ENCODE peak calls at places on chromosomes 5 and 9, in seven cellular contexts. One of them, this sample, is unnamed.

GRCh38 chr9:135901036-135901758 is 6.1 kb downstream of the CAMSAP1 start:
- DNase-seq in AML-193: no peak
- DNase-seq in psoas muscle: no peak
- DNase-seq in tibial nerve: no peak
- DNase-seq in activated CD8-positive, alpha-beta T cell treated with anti-CD3 and anti-CD28 coated beads, Interleukin-2, amount 10 ng/mL, durations not matched to agents 7 days and 5 days: no peak
- DNase-seq in Ammon's horn: no peak
- DNase-seq in fibroblast of mammary gland: no peak
- DNase-seq in this sample: no peak

GRCh38 chr5:133499896-133500295 is 112.4 kb downstream of the FSTL4 start:
- DNase-seq in psoas muscle: no peak
- DNase-seq in AML-193: no peak
- DNase-seq in fibroblast of mammary gland: no peak
- DNase-seq in Ammon's horn: no peak
- DNase-seq in activated CD8-positive, alpha-beta T cell treated with anti-CD3 and anti-CD28 coated beads, Interleukin-2, amount 10 ng/mL, durations not matched to agents 7 days and 5 days: no peak
- DNase-seq in tibial nerve: no peak
- DNase-seq in this sample: no peak

GRCh38 chr9:70061776-70062175 is 18.1 kb downstream of the MAMDC2 start:
- DNase-seq in fibroblast of mammary gland: peak
- DNase-seq in AML-193: no peak
- DNase-seq in psoas muscle: no peak
- DNase-seq in tibial nerve: no peak
- DNase-seq in Ammon's horn: no peak
- DNase-seq in activated CD8-positive, alpha-beta T cell treated with anti-CD3 and anti-CD28 coated beads, Interleukin-2, amount 10 ng/mL, durations not matched to agents 7 days and 5 days: no peak
- DNase-seq in this sample: no peak

GRCh38 chr9:134913713-134914500 is 3.8 kb downstream of the FCN1 start:
- DNase-seq in fibroblast of mammary gland: no peak
- DNase-seq in psoas muscle: no peak
- DNase-seq in tibial nerve: no peak
- DNase-seq in AML-193: no peak
- DNase-seq in Ammon's horn: no peak
- DNase-seq in activated CD8-positive, alpha-beta T cell treated with anti-CD3 and anti-CD28 coated beads, Interleukin-2, amount 10 ng/mL, durations not matched to agents 7 days and 5 days: no peak
- DNase-seq in this sample: no peak

GRCh38 chr9:134759001-134759607 is 117.5 kb downstream of the COL5A1 start:
- DNase-seq in tibial nerve: no peak
- DNase-seq in activated CD8-positive, alpha-beta T cell treated with anti-CD3 and anti-CD28 coated beads, Interleukin-2, amount 10 ng/mL, durations not matched to agents 7 days and 5 days: no peak
- DNase-seq in Ammon's horn: no peak
- DNase-seq in fibroblast of mammary gland: no peak
- DNase-seq in psoas muscle: no peak
- DNase-seq in AML-193: no peak
- DNase-seq in this sample: peak

GRCh38 chr5:180160215-180160614 is 48.8 kb downstream of the RASGEF1C start:
- DNase-seq in activated CD8-positive, alpha-beta T cell treated with anti-CD3 and anti-CD28 coated beads, Interleukin-2, amount 10 ng/mL, durations not matched to agents 7 days and 5 days: no peak
- DNase-seq in psoas muscle: no peak
- DNase-seq in tibial nerve: no peak
- DNase-seq in Ammon's horn: no peak
- DNase-seq in fibroblast of mammary gland: no peak
- DNase-seq in AML-193: no peak
- DNase-seq in this sample: no peak

GRCh38 chr9:116543731-116544400 is 143.2 kb upstream of the TRIM32 start:
- DNase-seq in activated CD8-positive, alpha-beta T cell treated with anti-CD3 and anti-CD28 coated beads, Interleukin-2, amount 10 ng/mL, durations not matched to agents 7 days and 5 days: no peak
- DNase-seq in tibial nerve: no peak
- DNase-seq in psoas muscle: peak
- DNase-seq in AML-193: no peak
- DNase-seq in Ammon's horn: no peak
- DNase-seq in fibroblast of mammary gland: peak
- DNase-seq in this sample: peak

GRCh38 chr5:75707911-75708509 is 9.2 kb downstream of the POC5 start:
- DNase-seq in activated CD8-positive, alpha-beta T cell treated with anti-CD3 and anti-CD28 coated beads, Interleukin-2, amount 10 ng/mL, durations not matched to agents 7 days and 5 days: no peak
- DNase-seq in tibial nerve: no peak
- DNase-seq in psoas muscle: no peak
- DNase-seq in Ammon's horn: no peak
- DNase-seq in AML-193: no peak
- DNase-seq in fibroblast of mammary gland: peak
- DNase-seq in this sample: no peak

GRCh38 chr5:110651507-110651906 is 75.0 kb downstream of the TMEM232 start:
- DNase-seq in tibial nerve: no peak
- DNase-seq in fibroblast of mammary gland: no peak
- DNase-seq in activated CD8-positive, alpha-beta T cell treated with anti-CD3 and anti-CD28 coated beads, Interleukin-2, amount 10 ng/mL, durations not matched to agents 7 days and 5 days: no peak
- DNase-seq in psoas muscle: no peak
- DNase-seq in AML-193: no peak
- DNase-seq in Ammon's horn: no peak
- DNase-seq in this sample: peak

GRCh38 chr9:22147818-22148573 is 138.9 kb upstream of the CDKN2B start:
- DNase-seq in AML-193: no peak
- DNase-seq in psoas muscle: no peak
- DNase-seq in fibroblast of mammary gland: peak
- DNase-seq in activated CD8-positive, alpha-beta T cell treated with anti-CD3 and anti-CD28 coated beads, Interleukin-2, amount 10 ng/mL, durations not matched to agents 7 days and 5 days: peak
- DNase-seq in Ammon's horn: no peak
- DNase-seq in tibial nerve: no peak
- DNase-seq in this sample: peak

GRCh38 chr5:119166026-119166425 is 95.1 kb downstream of the DMXL1 start:
- DNase-seq in fibroblast of mammary gland: no peak
- DNase-seq in psoas muscle: no peak
- DNase-seq in Ammon's horn: no peak
- DNase-seq in tibial nerve: no peak
- DNase-seq in activated CD8-positive, alpha-beta T cell treated with anti-CD3 and anti-CD28 coated beads, Interleukin-2, amount 10 ng/mL, durations not matched to agents 7 days and 5 days: no peak
- DNase-seq in AML-193: no peak
- DNase-seq in this sample: no peak

GRCh38 chr5:171484460-171484899 is 65.0 kb downstream of the FGF18 start:
- DNase-seq in AML-193: no peak
- DNase-seq in fibroblast of mammary gland: peak
- DNase-seq in psoas muscle: peak
- DNase-seq in Ammon's horn: no peak
- DNase-seq in tibial nerve: no peak
- DNase-seq in activated CD8-positive, alpha-beta T cell treated with anti-CD3 and anti-CD28 coated beads, Interleukin-2, amount 10 ng/mL, durations not matched to agents 7 days and 5 days: peak
- DNase-seq in this sample: peak

GRCh38 chr5:122367445-122367844 is 55.4 kb downstream of the SNCAIP start:
- DNase-seq in AML-193: no peak
- DNase-seq in activated CD8-positive, alpha-beta T cell treated with anti-CD3 and anti-CD28 coated beads, Interleukin-2, amount 10 ng/mL, durations not matched to agents 7 days and 5 days: no peak
- DNase-seq in psoas muscle: no peak
- DNase-seq in Ammon's horn: no peak
- DNase-seq in fibroblast of mammary gland: no peak
- DNase-seq in tibial nerve: no peak
- DNase-seq in this sample: no peak

GRCh38 chr5:10695055-10695649 is 65.9 kb downstream of the DAP start:
- DNase-seq in tibial nerve: peak
- DNase-seq in Ammon's horn: peak
- DNase-seq in fibroblast of mammary gland: peak
- DNase-seq in activated CD8-positive, alpha-beta T cell treated with anti-CD3 and anti-CD28 coated beads, Interleukin-2, amount 10 ng/mL, durations not matched to agents 7 days and 5 days: no peak
- DNase-seq in psoas muscle: peak
- DNase-seq in AML-193: no peak
- DNase-seq in this sample: peak

GRCh38 chr5:96927008-96927407 is 8.9 kb upstream of the LNPEP start:
- DNase-seq in tibial nerve: no peak
- DNase-seq in Ammon's horn: no peak
- DNase-seq in psoas muscle: no peak
- DNase-seq in AML-193: no peak
- DNase-seq in activated CD8-positive, alpha-beta T cell treated with anti-CD3 and anti-CD28 coated beads, Interleukin-2, amount 10 ng/mL, durations not matched to agents 7 days and 5 days: no peak
- DNase-seq in fibroblast of mammary gland: peak
- DNase-seq in this sample: peak

GRCh38 chr5:64769856-64770255 is 1.1 kb downstream of the CWC27 start:
- DNase-seq in AML-193: no peak
- DNase-seq in tibial nerve: no peak
- DNase-seq in psoas muscle: no peak
- DNase-seq in activated CD8-positive, alpha-beta T cell treated with anti-CD3 and anti-CD28 coated beads, Interleukin-2, amount 10 ng/mL, durations not matched to agents 7 days and 5 days: no peak
- DNase-seq in Ammon's horn: no peak
- DNase-seq in fibroblast of mammary gland: no peak
- DNase-seq in this sample: no peak

GRCh38 chr9:76916231-76916630 is 10.3 kb upstream of the PRUNE2 start:
- DNase-seq in AML-193: no peak
- DNase-seq in tibial nerve: no peak
- DNase-seq in fibroblast of mammary gland: no peak
- DNase-seq in activated CD8-positive, alpha-beta T cell treated with anti-CD3 and anti-CD28 coated beads, Interleukin-2, amount 10 ng/mL, durations not matched to agents 7 days and 5 days: no peak
- DNase-seq in Ammon's horn: no peak
- DNase-seq in psoas muscle: no peak
- DNase-seq in this sample: no peak

GRCh38 chr9:20707708-20708107 is 23.6 kb downstream of the FOCAD start:
- DNase-seq in fibroblast of mammary gland: no peak
- DNase-seq in AML-193: no peak
- DNase-seq in activated CD8-positive, alpha-beta T cell treated with anti-CD3 and anti-CD28 coated beads, Interleukin-2, amount 10 ng/mL, durations not matched to agents 7 days and 5 days: no peak
- DNase-seq in psoas muscle: no peak
- DNase-seq in tibial nerve: no peak
- DNase-seq in Ammon's horn: no peak
- DNase-seq in this sample: no peak

GRCh38 chr9:112554516-112554915 is 67.9 kb downstream of the KIAA1958 start:
- DNase-seq in psoas muscle: no peak
- DNase-seq in activated CD8-positive, alpha-beta T cell treated with anti-CD3 and anti-CD28 coated beads, Interleukin-2, amount 10 ng/mL, durations not matched to agents 7 days and 5 days: no peak
- DNase-seq in AML-193: no peak
- DNase-seq in tibial nerve: no peak
- DNase-seq in Ammon's horn: no peak
- DNase-seq in fibroblast of mammary gland: peak
- DNase-seq in this sample: peak

GRCh38 chr9:97468658-97469448 is 32.6 kb upstream of the TMOD1 start:
- DNase-seq in psoas muscle: peak
- DNase-seq in Ammon's horn: peak
- DNase-seq in fibroblast of mammary gland: peak
- DNase-seq in tibial nerve: peak
- DNase-seq in activated CD8-positive, alpha-beta T cell treated with anti-CD3 and anti-CD28 coated beads, Interleukin-2, amount 10 ng/mL, durations not matched to agents 7 days and 5 days: peak
- DNase-seq in AML-193: peak
- DNase-seq in this sample: peak

GRCh38 chr5:173324115-173325001 is 3.9 kb downstream of the STC2 start:
- DNase-seq in Ammon's horn: peak
- DNase-seq in activated CD8-positive, alpha-beta T cell treated with anti-CD3 and anti-CD28 coated beads, Interleukin-2, amount 10 ng/mL, durations not matched to agents 7 days and 5 days: no peak
- DNase-seq in fibroblast of mammary gland: peak
- DNase-seq in tibial nerve: no peak
- DNase-seq in psoas muscle: peak
- DNase-seq in AML-193: peak
- DNase-seq in this sample: peak

GRCh38 chr9:134517069-134517680 is 124.4 kb upstream of the COL5A1 start:
- DNase-seq in fibroblast of mammary gland: no peak
- DNase-seq in AML-193: no peak
- DNase-seq in activated CD8-positive, alpha-beta T cell treated with anti-CD3 and anti-CD28 coated beads, Interleukin-2, amount 10 ng/mL, durations not matched to agents 7 days and 5 days: no peak
- DNase-seq in psoas muscle: no peak
- DNase-seq in tibial nerve: no peak
- DNase-seq in Ammon's horn: no peak
- DNase-seq in this sample: no peak

GRCh38 chr5:90983748-90984147 is 399.4 kb downstream of the ARRDC3 start:
- DNase-seq in Ammon's horn: no peak
- DNase-seq in psoas muscle: no peak
- DNase-seq in tibial nerve: no peak
- DNase-seq in activated CD8-positive, alpha-beta T cell treated with anti-CD3 and anti-CD28 coated beads, Interleukin-2, amount 10 ng/mL, durations not matched to agents 7 days and 5 days: no peak
- DNase-seq in fibroblast of mammary gland: no peak
- DNase-seq in AML-193: no peak
- DNase-seq in this sample: peak

GRCh38 chr9:93057024-93057702 is 1.3 kb upstream of the SUSD3 start:
- DNase-seq in Ammon's horn: no peak
- DNase-seq in tibial nerve: no peak
- DNase-seq in psoas muscle: no peak
- DNase-seq in activated CD8-positive, alpha-beta T cell treated with anti-CD3 and anti-CD28 coated beads, Interleukin-2, amount 10 ng/mL, durations not matched to agents 7 days and 5 days: no peak
- DNase-seq in fibroblast of mammary gland: no peak
- DNase-seq in AML-193: no peak
- DNase-seq in this sample: no peak

GRCh38 chr9:93031629-93032431 is 26.7 kb upstream of the SUSD3 start:
- DNase-seq in tibial nerve: no peak
- DNase-seq in AML-193: no peak
- DNase-seq in activated CD8-positive, alpha-beta T cell treated with anti-CD3 and anti-CD28 coated beads, Interleukin-2, amount 10 ng/mL, durations not matched to agents 7 days and 5 days: no peak
- DNase-seq in Ammon's horn: peak
- DNase-seq in psoas muscle: no peak
- DNase-seq in fibroblast of mammary gland: peak
- DNase-seq in this sample: no peak

GRCh38 chr5:126780165-126780827 is 3.4 kb downstream of the LMNB1 start:
- DNase-seq in activated CD8-positive, alpha-beta T cell treated with anti-CD3 and anti-CD28 coated beads, Interleukin-2, amount 10 ng/mL, durations not matched to agents 7 days and 5 days: peak
- DNase-seq in psoas muscle: no peak
- DNase-seq in AML-193: peak
- DNase-seq in fibroblast of mammary gland: peak
- DNase-seq in tibial nerve: no peak
- DNase-seq in Ammon's horn: peak
- DNase-seq in this sample: peak

GRCh38 chr5:77180167-77181081 is 30.1 kb upstream of the PDE8B start:
- DNase-seq in AML-193: no peak
- DNase-seq in Ammon's horn: no peak
- DNase-seq in psoas muscle: peak
- DNase-seq in activated CD8-positive, alpha-beta T cell treated with anti-CD3 and anti-CD28 coated beads, Interleukin-2, amount 10 ng/mL, durations not matched to agents 7 days and 5 days: no peak
- DNase-seq in tibial nerve: no peak
- DNase-seq in fibroblast of mammary gland: no peak
- DNase-seq in this sample: peak

GRCh38 chr5:5042786-5043185 is 97.3 kb upstream of the ADAMTS16 start:
- DNase-seq in fibroblast of mammary gland: no peak
- DNase-seq in Ammon's horn: no peak
- DNase-seq in activated CD8-positive, alpha-beta T cell treated with anti-CD3 and anti-CD28 coated beads, Interleukin-2, amount 10 ng/mL, durations not matched to agents 7 days and 5 days: no peak
- DNase-seq in AML-193: no peak
- DNase-seq in tibial nerve: no peak
- DNase-seq in psoas muscle: no peak
- DNase-seq in this sample: no peak

GRCh38 chr5:60672693-60673264 is 27.2 kb downstream of the DEPDC1B start:
- DNase-seq in activated CD8-positive, alpha-beta T cell treated with anti-CD3 and anti-CD28 coated beads, Interleukin-2, amount 10 ng/mL, durations not matched to agents 7 days and 5 days: no peak
- DNase-seq in AML-193: no peak
- DNase-seq in tibial nerve: no peak
- DNase-seq in psoas muscle: no peak
- DNase-seq in fibroblast of mammary gland: no peak
- DNase-seq in Ammon's horn: no peak
- DNase-seq in this sample: no peak

GRCh38 chr9:72661401-72662135 is 140.2 kb downstream of the TMC1 start:
- DNase-seq in activated CD8-positive, alpha-beta T cell treated with anti-CD3 and anti-CD28 coated beads, Interleukin-2, amount 10 ng/mL, durations not matched to agents 7 days and 5 days: no peak
- DNase-seq in psoas muscle: no peak
- DNase-seq in tibial nerve: no peak
- DNase-seq in Ammon's horn: no peak
- DNase-seq in fibroblast of mammary gland: peak
- DNase-seq in AML-193: no peak
- DNase-seq in this sample: peak

GRCh38 chr5:142324377-142324870 is 397 bp downstream of the SPRY4 start:
- DNase-seq in activated CD8-positive, alpha-beta T cell treated with anti-CD3 and anti-CD28 coated beads, Interleukin-2, amount 10 ng/mL, durations not matched to agents 7 days and 5 days: no peak
- DNase-seq in Ammon's horn: no peak
- DNase-seq in psoas muscle: peak
- DNase-seq in fibroblast of mammary gland: peak
- DNase-seq in AML-193: no peak
- DNase-seq in tibial nerve: no peak
- DNase-seq in this sample: no peak

GRCh38 chr5:133854554-133854953 is 113.9 kb downstream of the C5orf15 start:
- DNase-seq in fibroblast of mammary gland: no peak
- DNase-seq in AML-193: no peak
- DNase-seq in Ammon's horn: no peak
- DNase-seq in psoas muscle: no peak
- DNase-seq in activated CD8-positive, alpha-beta T cell treated with anti-CD3 and anti-CD28 coated beads, Interleukin-2, amount 10 ng/mL, durations not matched to agents 7 days and 5 days: no peak
- DNase-seq in tibial nerve: no peak
- DNase-seq in this sample: no peak

GRCh38 chr5:43314724-43315123 is 1.5 kb upstream of the HMGCS1 start:
- DNase-seq in AML-193: no peak
- DNase-seq in activated CD8-positive, alpha-beta T cell treated with anti-CD3 and anti-CD28 coated beads, Interleukin-2, amount 10 ng/mL, durations not matched to agents 7 days and 5 days: no peak
- DNase-seq in fibroblast of mammary gland: no peak
- DNase-seq in psoas muscle: no peak
- DNase-seq in Ammon's horn: no peak
- DNase-seq in tibial nerve: no peak
- DNase-seq in this sample: no peak

GRCh38 chr5:82735160-82735789 is 341.9 kb downstream of the TMEM167A start:
- DNase-seq in activated CD8-positive, alpha-beta T cell treated with anti-CD3 and anti-CD28 coated beads, Interleukin-2, amount 10 ng/mL, durations not matched to agents 7 days and 5 days: no peak
- DNase-seq in psoas muscle: no peak
- DNase-seq in Ammon's horn: no peak
- DNase-seq in AML-193: no peak
- DNase-seq in tibial nerve: no peak
- DNase-seq in fibroblast of mammary gland: peak
- DNase-seq in this sample: peak